ENCODE peak calls at places on chromosomes 16 and 17, in ten cellular contexts. I is DMS 273 treated with DMSO at 0.1 percent for 48 hours, R is dorsolateral prefrontal cortex, C is RCC 7860, F is choroid plexus epithelial cell, K is T-helper 1 cell, M is GM12892, L is HFFc6, S is NCI-H1048, G is cardiac septum. O is an unnamed sample.

GRCh38 chr16:11298143-11298900 is 17.2 kb upstream of the PRM1 start:
- DNase-seq in F (no peak), M (no peak), I (no peak), L (no peak), G (no peak), S (no peak), R (no peak), C (no peak), K (no peak), O (no peak)

GRCh38 chr17:8186446-8186786 is 3.6 kb downstream of the BORCS6 start:
- DNase-seq in R (no peak), G (no peak), M (no peak), K (no peak), C (no peak), I (no peak), F (no peak), L (no peak), S (no peak), O (no peak)

GRCh38 chr17:51820252-51820651 is 338.3 kb downstream of the CA10 start:
- DNase-seq in F (no peak), S (no peak), C (no peak), I (no peak), M (no peak), R (no peak), K (peak), G (no peak), L (no peak), O (no peak)

GRCh38 chr17:35238817-35239216 is 4.1 kb upstream of the SLFN5 start:
- DNase-seq in C (no peak), I (no peak), R (no peak), F (peak), G (no peak), M (no peak), L (peak), K (peak), S (no peak), O (no peak)

GRCh38 chr16:17638134-17638533 is 167.4 kb upstream of the XYLT1 start:
- DNase-seq in K (no peak), R (no peak), M (no peak), S (no peak), G (no peak), I (no peak), C (no peak), F (no peak), L (no peak), O (no peak)

GRCh38 chr17:1746975-1747543 is 4.4 kb downstream of the SERPINF2 start:
- DNase-seq in L (no peak), C (no peak), I (no peak), K (no peak), S (no peak), M (no peak), R (no peak), G (no peak), F (no peak), O (no peak)

GRCh38 chr16:57639172-57639571 is 10.7 kb downstream of the ADGRG1 start:
- DNase-seq in S (no peak), R (peak), M (no peak), F (no peak), L (no peak), K (no peak), I (no peak), C (no peak), G (no peak), O (no peak)

GRCh38 chr16:59169168-59169567 is 435.1 kb upstream of the GOT2 start:
- DNase-seq in I (no peak), G (no peak), L (no peak), K (no peak), F (no peak), R (no peak), S (no peak), M (no peak), C (no peak), O (no peak)

GRCh38 chr16:54178491-54178976 is 108.1 kb downstream of the IRX3 start:
- DNase-seq in R (no peak), G (peak), K (no peak), M (no peak), F (no peak), L (no peak), S (no peak), I (no peak), C (no peak), O (no peak)

GRCh38 chr17:38554430-38555350 is 51.1 kb downstream of the SRCIN1 start:
- DNase-seq in I (peak), L (no peak), R (no peak), S (no peak), G (no peak), C (no peak), K (no peak), F (peak), M (no peak), O (no peak)

GRCh38 chr17:48465884-48466283 is 35.9 kb upstream of the SKAP1 start:
- DNase-seq in S (no peak), F (no peak), R (no peak), K (no peak), L (no peak), C (no peak), G (no peak), I (no peak), M (no peak), O (no peak)

GRCh38 chr16:84737658-84738057 is 37.9 kb downstream of the USP10 start:
- DNase-seq in S (no peak), C (no peak), L (no peak), K (no peak), F (no peak), G (no peak), R (no peak), M (no peak), I (no peak), O (no peak)

GRCh38 chr16:4320030-4320429 is 4.2 kb downstream of the GLIS2 start:
- DNase-seq in C (no peak), M (no peak), L (no peak), K (no peak), I (no peak), G (no peak), S (no peak), R (no peak), F (no peak), O (no peak)

GRCh38 chr17:2688351-2689342 is 22.9 kb downstream of the CLUH start:
- DNase-seq in C (no peak), S (no peak), K (no peak), I (no peak), G (peak), R (no peak), F (peak), M (no peak), L (no peak), O (no peak)

GRCh38 chr17:29589524-29590260 is at the start of gene GIT1:
- DNase-seq in M (peak), C (peak), K (peak), R (peak), I (peak), S (peak), G (peak), F (peak), L (peak), O (peak)

GRCh38 chr17:27666831-27667560 is 36.0 kb downstream of the LGALS9 start:
- DNase-seq in I (no peak), G (peak), M (no peak), R (no peak), C (no peak), K (no peak), S (no peak), F (no peak), L (no peak), O (no peak)

GRCh38 chr17:58205936-58206335 is 13.1 kb downstream of the MKS1 start:
- DNase-seq in F (no peak), C (no peak), I (no peak), K (no peak), S (no peak), L (no peak), M (no peak), G (no peak), R (no peak), O (no peak)

GRCh38 chr16:20850981-20851380 is 44.7 kb downstream of the REXO5 start:
- DNase-seq in I (no peak), S (no peak), G (no peak), M (no peak), R (no peak), F (peak), K (no peak), C (no peak), L (no peak), O (no peak)

GRCh38 chr16:57372372-57373116 is at the start of gene CX3CL1:
- DNase-seq in F (peak), C (peak), G (peak), R (peak), I (peak), S (no peak), K (no peak), M (no peak), L (peak), O (no peak)

GRCh38 chr16:51544850-51545467 is 393.9 kb upstream of the SALL1 start:
- DNase-seq in R (no peak), I (no peak), S (no peak), K (no peak), M (no peak), C (no peak), F (no peak), G (no peak), L (no peak), O (no peak)

GRCh38 chr16:69266334-69267063 is 44.7 kb upstream of the VPS4A start:
- DNase-seq in G (no peak), M (no peak), S (no peak), F (no peak), I (no peak), K (no peak), C (no peak), R (no peak), L (no peak), O (no peak)

GRCh38 chr16:47847220-47847970 is 308.4 kb downstream of the ABCC12 start:
- DNase-seq in K (no peak), L (no peak), C (no peak), M (no peak), R (no peak), S (no peak), I (no peak), G (no peak), F (peak), O (peak)

GRCh38 chr17:20997711-20998570 is 44.9 kb downstream of the USP22 start:
- DNase-seq in S (no peak), C (no peak), G (peak), L (no peak), I (no peak), M (no peak), F (no peak), K (no peak), R (no peak), O (no peak)

O was measured in T47D.